ENCODE peak calls at places on chromosome 1, in four cellular contexts. V is endothelial cell, N is mesenchymal stem cell, T is NCI-H1417. C is an unnamed sample.

GRCh38 chr1:201773764-201774163 is 55.2 kb upstream of the IPO9 start:
- DNase-seq in V (no peak), N (no peak), T (no peak), C (no peak)

GRCh38 chr1:6727535-6727934 is 25.9 kb upstream of the DNAJC11 start:
- DNase-seq in V (peak; percentile 79), T (peak; percentile 54), N (peak; percentile 70), C (no peak)

GRCh38 chr1:220894924-220895256 is 15.6 kb downstream of the HLX start:
- DNase-seq in V (no peak), N (no peak), T (no peak), C (no peak)

GRCh38 chr1:17710889-17711576 is 44.1 kb upstream of the ACTL8 start:
- DNase-seq in N (no peak), T (no peak), V (no peak), C (no peak)

GRCh38 chr1:64163972-64164371 is 39.5 kb upstream of the UBE2U start:
- DNase-seq in V (peak; percentile 12), T (no peak), N (peak; percentile 53), C (no peak)

GRCh38 chr1:153663211-153663610 is 4.7 kb downstream of the SNAPIN start:
- DNase-seq in N (peak; percentile 56), V (no peak), T (no peak), C (no peak)

GRCh38 chr1:88741413-88741812 is 57.3 kb downstream of the PKN2 start:
- DNase-seq in V (no peak), N (peak; percentile 39), T (no peak), C (no peak)

GRCh38 chr1:84374991-84375838 is 23.1 kb upstream of the DNASE2B start:
- DNase-seq in T (no peak), V (no peak), N (no peak), C (no peak)

GRCh38 chr1:155078496-155079209 is at the start of gene EFNA3:
- DNase-seq in V (peak; percentile 66), N (peak; percentile 42), T (peak; percentile 92), C (no peak)

GRCh38 chr1:14476170-14476955 is 122.1 kb upstream of the KAZN start:
- DNase-seq in N (no peak), T (no peak), V (no peak), C (no peak)

GRCh38 chr1:227896710-227897655 is 50.7 kb downstream of the WNT9A start:
- DNase-seq in V (peak; percentile 1), T (no peak), N (no peak), C (no peak)

GRCh38 chr1:63547621-63548294 is 24.4 kb downstream of the EFCAB7 start:
- DNase-seq in T (no peak), N (no peak), V (no peak), C (no peak)

GRCh38 chr1:64906447-64906846 is 59.9 kb downstream of the JAK1 start:
- DNase-seq in N (peak; percentile 42), T (no peak), V (no peak), C (no peak)

GRCh38 chr1:117060441-117061317 is 553 bp downstream of the TTF2 start:
- DNase-seq in T (peak; percentile 27), N (peak; percentile 73), V (peak; percentile 40), C (no peak)

GRCh38 chr1:167043752-167044488 is 46.3 kb downstream of the GPA33 start:
- DNase-seq in T (peak; percentile 99), N (peak; percentile 4), V (no peak), C (peak; percentile 95)

GRCh38 chr1:55926906-55927471 is 652.4 kb downstream of the PLPP3 start:
- DNase-seq in T (no peak), V (no peak), N (no peak), C (no peak)

GRCh38 chr1:205849619-205850355 is at the start of gene PM20D1:
- DNase-seq in V (peak; percentile 44), T (no peak), N (no peak), C (no peak)

GRCh38 chr1:226497991-226498689 is 50.4 kb upstream of the STUM start:
- DNase-seq in N (no peak), V (no peak), T (no peak), C (no peak)

GRCh38 chr1:74375376-74375775 is 137.0 kb downstream of the LRRC53 start:
- DNase-seq in V (no peak), N (no peak), T (no peak), C (no peak)

GRCh38 chr1:55512467-55512866 is 297.3 kb upstream of the USP24 start:
- DNase-seq in V (no peak), T (no peak), N (no peak), C (no peak)

GRCh38 chr1:68213843-68214242 is 18.5 kb downstream of the WLS start:
- DNase-seq in T (no peak), V (no peak), N (peak; percentile 95), C (no peak)

GRCh38 chr1:48947761-48948537 is 171.3 kb upstream of the BEND5 start:
- DNase-seq in T (no peak), N (no peak), V (no peak), C (no peak)

GRCh38 chr1:100423832-100424337 is 71.6 kb downstream of the CDC14A start:
- DNase-seq in N (no peak), T (no peak), V (no peak), C (peak; percentile 20)

GRCh38 chr1:110450928-110451327 is at the start of gene PROK1:
- DNase-seq in N (no peak), T (no peak), V (no peak), C (no peak)

GRCh38 chr1:181159451-181160151 is 71.1 kb downstream of the IER5 start:
- DNase-seq in V (no peak), T (no peak), N (no peak), C (no peak)

GRCh38 chr1:171081220-171081993 is 9.3 kb upstream of the FMO3 start:
- DNase-seq in T (peak; percentile 74), N (peak; percentile 32), V (no peak), C (peak; percentile 14)

GRCh38 chr1:224828691-224829090 is 100.8 kb upstream of the DNAH14 start:
- DNase-seq in N (no peak), V (no peak), T (no peak), C (no peak)